ENCODE peak calls at places on chromosome 1, in nine cellular contexts. One of them, this sample, is unnamed.

GRCh38 chr1:29197590-29197924 is 15.9 kb upstream of the SRSF4 start:
- DNase-seq in HEK293T: peak; percentile 65
- DNase-seq in Right ventricle myocardium superior: no peak
- DNase-seq in NCI-H345: peak; percentile 11
- DNase-seq in right cardiac atrium: no peak
- DNase-seq in brain microvascular endothelial cell: peak; percentile 47
- DNase-seq in nucleus accumbens: no peak
- DNase-seq in ELR: peak; percentile 67
- DNase-seq in neuronal stem cell: no peak
- DNase-seq in this sample: peak; percentile 18

GRCh38 chr1:202157945-202158344 is 2.5 kb downstream of the PTPN7 start:
- DNase-seq in HEK293T: no peak
- DNase-seq in Right ventricle myocardium superior: no peak
- DNase-seq in NCI-H345: no peak
- DNase-seq in right cardiac atrium: no peak
- DNase-seq in brain microvascular endothelial cell: no peak
- DNase-seq in nucleus accumbens: no peak
- DNase-seq in ELR: no peak
- DNase-seq in neuronal stem cell: no peak
- DNase-seq in this sample: no peak

GRCh38 chr1:206703647-206704046 is 18.9 kb downstream of the MAPKAPK2 start:
- DNase-seq in HEK293T: no peak
- DNase-seq in Right ventricle myocardium superior: no peak
- DNase-seq in NCI-H345: no peak
- DNase-seq in right cardiac atrium: peak; percentile 23
- DNase-seq in brain microvascular endothelial cell: no peak
- DNase-seq in nucleus accumbens: no peak
- DNase-seq in ELR: no peak
- DNase-seq in neuronal stem cell: no peak
- DNase-seq in this sample: peak; percentile 77

GRCh38 chr1:67162954-67163353 is 3.3 kb upstream of the IL23R start:
- DNase-seq in HEK293T: no peak
- DNase-seq in Right ventricle myocardium superior: no peak
- DNase-seq in NCI-H345: no peak
- DNase-seq in right cardiac atrium: no peak
- DNase-seq in brain microvascular endothelial cell: peak; percentile 16
- DNase-seq in nucleus accumbens: no peak
- DNase-seq in ELR: peak; percentile 86
- DNase-seq in neuronal stem cell: no peak
- DNase-seq in this sample: no peak

GRCh38 chr1:24541711-24542346 is 14.1 kb upstream of the NCMAP start:
- DNase-seq in HEK293T: no peak
- DNase-seq in Right ventricle myocardium superior: no peak
- DNase-seq in NCI-H345: peak; percentile 5
- DNase-seq in right cardiac atrium: no peak
- DNase-seq in brain microvascular endothelial cell: no peak
- DNase-seq in nucleus accumbens: no peak
- DNase-seq in ELR: no peak
- DNase-seq in neuronal stem cell: no peak
- DNase-seq in this sample: no peak

GRCh38 chr1:210440081-210440480 is 111.4 kb downstream of the HHAT start:
- DNase-seq in HEK293T: no peak
- DNase-seq in Right ventricle myocardium superior: no peak
- DNase-seq in NCI-H345: no peak
- DNase-seq in right cardiac atrium: no peak
- DNase-seq in brain microvascular endothelial cell: no peak
- DNase-seq in nucleus accumbens: no peak
- DNase-seq in ELR: no peak
- DNase-seq in neuronal stem cell: no peak
- DNase-seq in this sample: no peak

GRCh38 chr1:74812180-74812541 is 79.2 kb downstream of the TYW3 start:
- DNase-seq in HEK293T: no peak
- DNase-seq in Right ventricle myocardium superior: no peak
- DNase-seq in NCI-H345: no peak
- DNase-seq in right cardiac atrium: no peak
- DNase-seq in brain microvascular endothelial cell: no peak
- DNase-seq in nucleus accumbens: no peak
- DNase-seq in ELR: no peak
- DNase-seq in neuronal stem cell: no peak
- DNase-seq in this sample: no peak

GRCh38 chr1:58250587-58250948 is 296.0 kb downstream of the OMA1 start:
- DNase-seq in HEK293T: no peak
- DNase-seq in Right ventricle myocardium superior: no peak
- DNase-seq in NCI-H345: no peak
- DNase-seq in right cardiac atrium: no peak
- DNase-seq in brain microvascular endothelial cell: no peak
- DNase-seq in nucleus accumbens: no peak
- DNase-seq in ELR: no peak
- DNase-seq in neuronal stem cell: no peak
- DNase-seq in this sample: no peak

GRCh38 chr1:119298687-119299086 is 69.9 kb upstream of the HAO2 start:
- DNase-seq in HEK293T: no peak
- DNase-seq in Right ventricle myocardium superior: no peak
- DNase-seq in NCI-H345: peak; percentile 44
- DNase-seq in right cardiac atrium: no peak
- DNase-seq in brain microvascular endothelial cell: peak; percentile 51
- DNase-seq in nucleus accumbens: no peak
- DNase-seq in ELR: no peak
- DNase-seq in neuronal stem cell: no peak
- DNase-seq in this sample: no peak

GRCh38 chr1:163912491-163912890 is 590.7 kb downstream of the NUF2 start:
- DNase-seq in HEK293T: no peak
- DNase-seq in Right ventricle myocardium superior: no peak
- DNase-seq in NCI-H345: no peak
- DNase-seq in right cardiac atrium: no peak
- DNase-seq in brain microvascular endothelial cell: no peak
- DNase-seq in nucleus accumbens: no peak
- DNase-seq in ELR: no peak
- DNase-seq in neuronal stem cell: no peak
- DNase-seq in this sample: no peak

GRCh38 chr1:85581802-85582686 is 1.5 kb downstream of the CCN1 start:
- DNase-seq in HEK293T: peak; percentile 65
- DNase-seq in Right ventricle myocardium superior: peak; percentile 39
- DNase-seq in NCI-H345: peak; percentile 32
- DNase-seq in right cardiac atrium: peak; percentile 58
- DNase-seq in brain microvascular endothelial cell: peak; percentile 81
- DNase-seq in nucleus accumbens: no peak
- DNase-seq in ELR: peak; percentile 79
- DNase-seq in neuronal stem cell: no peak
- DNase-seq in this sample: no peak

GRCh38 chr1:155207578-155208405 is at the start of gene THBS3:
- DNase-seq in HEK293T: no peak
- DNase-seq in Right ventricle myocardium superior: peak; percentile 68
- DNase-seq in NCI-H345: peak; percentile 95
- DNase-seq in right cardiac atrium: peak; percentile 89
- DNase-seq in brain microvascular endothelial cell: peak; percentile 27
- DNase-seq in nucleus accumbens: no peak
- DNase-seq in ELR: peak; percentile 43
- DNase-seq in neuronal stem cell: peak; percentile 77
- DNase-seq in this sample: no peak

GRCh38 chr1:79232831-79233230 is 226.3 kb upstream of the ADGRL4 start:
- DNase-seq in HEK293T: no peak
- DNase-seq in Right ventricle myocardium superior: no peak
- DNase-seq in NCI-H345: no peak
- DNase-seq in right cardiac atrium: no peak
- DNase-seq in brain microvascular endothelial cell: no peak
- DNase-seq in nucleus accumbens: no peak
- DNase-seq in ELR: no peak
- DNase-seq in neuronal stem cell: no peak
- DNase-seq in this sample: no peak

This sample was measured in central memory CD4-positive, alpha-beta T cell.